ENCODE peak calls at places on chromosomes 11 and 22, in four cellular contexts. One of them, this sample, is unnamed.

GRCh38 chr11:130178441-130178971 is 18.9 kb downstream of the ST14 start:
- DNase-seq in spleen: no peak
- DNase-seq in esophagus squamous epithelium: no peak
- DNase-seq in HCT116: no peak
- DNase-seq in this sample: no peak

GRCh38 chr11:68889948-68890446 is 13.6 kb downstream of the MRPL21 start:
- DNase-seq in spleen: peak; percentile 56
- DNase-seq in esophagus squamous epithelium: no peak
- DNase-seq in HCT116: no peak
- DNase-seq in this sample: peak; percentile 98

GRCh38 chr22:23192133-23192532 is 11.8 kb downstream of the BCR start:
- DNase-seq in spleen: no peak
- DNase-seq in esophagus squamous epithelium: no peak
- DNase-seq in HCT116: no peak
- DNase-seq in this sample: no peak

GRCh38 chr22:31083377-31083768 is 2.3 kb downstream of the SMTN start:
- DNase-seq in spleen: no peak
- DNase-seq in esophagus squamous epithelium: no peak
- DNase-seq in HCT116: no peak
- DNase-seq in this sample: no peak

GRCh38 chr11:31702966-31703365 is 108.2 kb downstream of the PAX6 start:
- DNase-seq in spleen: no peak
- DNase-seq in esophagus squamous epithelium: no peak
- DNase-seq in HCT116: no peak
- DNase-seq in this sample: no peak

GRCh38 chr11:19193916-19194315 is 7.9 kb downstream of the CSRP3 start:
- DNase-seq in spleen: no peak
- DNase-seq in esophagus squamous epithelium: no peak
- DNase-seq in HCT116: no peak
- DNase-seq in this sample: no peak

GRCh38 chr11:31813242-31813960 is 2.3 kb upstream of the PAX6 start:
- DNase-seq in spleen: no peak
- DNase-seq in esophagus squamous epithelium: no peak
- DNase-seq in HCT116: no peak
- DNase-seq in this sample: no peak

GRCh38 chr11:113283881-113284280 is 30.5 kb upstream of the TTC12 start:
- DNase-seq in spleen: no peak
- DNase-seq in esophagus squamous epithelium: no peak
- DNase-seq in HCT116: no peak
- DNase-seq in this sample: no peak

GRCh38 chr11:63814383-63814736 is 1.1 kb downstream of the SPINDOC start:
- DNase-seq in spleen: no peak
- DNase-seq in esophagus squamous epithelium: no peak
- DNase-seq in HCT116: no peak
- DNase-seq in this sample: no peak

GRCh38 chr11:80967649-80968048 is 1526.8 kb upstream of the TENM4 start:
- DNase-seq in spleen: no peak
- DNase-seq in esophagus squamous epithelium: no peak
- DNase-seq in HCT116: no peak
- DNase-seq in this sample: no peak

GRCh38 chr11:28464252-28464867 is 356.2 kb downstream of the METTL15 start:
- DNase-seq in spleen: no peak
- DNase-seq in esophagus squamous epithelium: no peak
- DNase-seq in HCT116: no peak
- DNase-seq in this sample: peak; percentile 5

GRCh38 chr22:29154364-29155048 is 51.2 kb upstream of the EMID1 start:
- DNase-seq in spleen: peak; percentile 94
- DNase-seq in esophagus squamous epithelium: no peak
- DNase-seq in HCT116: peak; percentile 34
- DNase-seq in this sample: peak; percentile 6

GRCh38 chr22:20422271-20422958 is 15.2 kb downstream of the SCARF2 start:
- DNase-seq in spleen: peak; percentile 18
- DNase-seq in esophagus squamous epithelium: no peak
- DNase-seq in HCT116: no peak
- DNase-seq in this sample: peak; percentile 81

GRCh38 chr22:20155330-20156041 is 4.6 kb upstream of the CCDC188 start:
- DNase-seq in spleen: peak; percentile 90
- DNase-seq in esophagus squamous epithelium: no peak
- DNase-seq in HCT116: no peak
- DNase-seq in this sample: peak; percentile 30

GRCh38 chr11:71446942-71447688 is 1.1 kb downstream of the DHCR7 start:
- DNase-seq in spleen: no peak
- DNase-seq in esophagus squamous epithelium: no peak
- DNase-seq in HCT116: no peak
- DNase-seq in this sample: no peak

GRCh38 chr22:20101638-20102037 is 14.3 kb upstream of the RANBP1 start:
- DNase-seq in spleen: peak; percentile 56
- DNase-seq in esophagus squamous epithelium: no peak
- DNase-seq in HCT116: no peak
- DNase-seq in this sample: no peak

GRCh38 chr11:72700026-72700610 is 25.9 kb upstream of the PDE2A start:
- DNase-seq in spleen: no peak
- DNase-seq in esophagus squamous epithelium: no peak
- DNase-seq in HCT116: no peak
- DNase-seq in this sample: no peak

GRCh38 chr22:43829448-43829821 is 17.3 kb upstream of the EFCAB6 start:
- DNase-seq in spleen: no peak
- DNase-seq in esophagus squamous epithelium: no peak
- DNase-seq in HCT116: no peak
- DNase-seq in this sample: no peak

GRCh38 chr22:24482586-24482985 is 12.5 kb upstream of the UPB1 start:
- DNase-seq in spleen: no peak
- DNase-seq in esophagus squamous epithelium: no peak
- DNase-seq in HCT116: no peak
- DNase-seq in this sample: no peak

GRCh38 chr11:112961146-112961668 is at the start of gene NCAM1:
- DNase-seq in spleen: peak; percentile 78
- DNase-seq in esophagus squamous epithelium: no peak
- DNase-seq in HCT116: peak; percentile 67
- DNase-seq in this sample: no peak

GRCh38 chr11:122322369-122322768 is 206.4 kb upstream of the BLID start:
- DNase-seq in spleen: no peak
- DNase-seq in esophagus squamous epithelium: no peak
- DNase-seq in HCT116: no peak
- DNase-seq in this sample: no peak

GRCh38 chr11:23280088-23280487 is 419.8 kb upstream of the CCDC179 start:
- DNase-seq in spleen: no peak
- DNase-seq in esophagus squamous epithelium: no peak
- DNase-seq in HCT116: no peak
- DNase-seq in this sample: no peak

GRCh38 chr22:35604671-35605457 is 12.3 kb downstream of the MB start:
- DNase-seq in spleen: no peak
- DNase-seq in esophagus squamous epithelium: no peak
- DNase-seq in HCT116: no peak
- DNase-seq in this sample: no peak

GRCh38 chr22:19109198-19110063 is 12.8 kb downstream of the DGCR2 start:
- DNase-seq in spleen: no peak
- DNase-seq in esophagus squamous epithelium: no peak
- DNase-seq in HCT116: no peak
- DNase-seq in this sample: no peak

GRCh38 chr11:71235719-71236118 is 16.7 kb downstream of the SHANK2 start:
- DNase-seq in spleen: peak; percentile 45
- DNase-seq in esophagus squamous epithelium: no peak
- DNase-seq in HCT116: no peak
- DNase-seq in this sample: no peak

GRCh38 chr11:76604652-76605241 is 65.8 kb downstream of the LRRC32 start:
- DNase-seq in spleen: no peak
- DNase-seq in esophagus squamous epithelium: no peak
- DNase-seq in HCT116: no peak
- DNase-seq in this sample: peak; percentile 91

GRCh38 chr11:14329702-14330101 is 29.3 kb downstream of the RRAS2 start:
- DNase-seq in spleen: no peak
- DNase-seq in esophagus squamous epithelium: no peak
- DNase-seq in HCT116: no peak
- DNase-seq in this sample: no peak

GRCh38 chr22:37618674-37619073 is 10.0 kb downstream of the GGA1 start:
- DNase-seq in spleen: peak; percentile 55
- DNase-seq in esophagus squamous epithelium: no peak
- DNase-seq in HCT116: no peak
- DNase-seq in this sample: no peak

GRCh38 chr22:29427176-29427760 is 11.1 kb upstream of the RFPL1 start:
- DNase-seq in spleen: no peak
- DNase-seq in esophagus squamous epithelium: no peak
- DNase-seq in HCT116: no peak
- DNase-seq in this sample: no peak

GRCh38 chr11:6594142-6594768 is 9.2 kb downstream of the RRP8 start:
- DNase-seq in spleen: no peak
- DNase-seq in esophagus squamous epithelium: no peak
- DNase-seq in HCT116: no peak
- DNase-seq in this sample: no peak

GRCh38 chr11:68973219-68973618 is 7.6 kb downstream of the MRGPRD start:
- DNase-seq in spleen: peak; percentile 6
- DNase-seq in esophagus squamous epithelium: no peak
- DNase-seq in HCT116: no peak
- DNase-seq in this sample: no peak

DNA sequence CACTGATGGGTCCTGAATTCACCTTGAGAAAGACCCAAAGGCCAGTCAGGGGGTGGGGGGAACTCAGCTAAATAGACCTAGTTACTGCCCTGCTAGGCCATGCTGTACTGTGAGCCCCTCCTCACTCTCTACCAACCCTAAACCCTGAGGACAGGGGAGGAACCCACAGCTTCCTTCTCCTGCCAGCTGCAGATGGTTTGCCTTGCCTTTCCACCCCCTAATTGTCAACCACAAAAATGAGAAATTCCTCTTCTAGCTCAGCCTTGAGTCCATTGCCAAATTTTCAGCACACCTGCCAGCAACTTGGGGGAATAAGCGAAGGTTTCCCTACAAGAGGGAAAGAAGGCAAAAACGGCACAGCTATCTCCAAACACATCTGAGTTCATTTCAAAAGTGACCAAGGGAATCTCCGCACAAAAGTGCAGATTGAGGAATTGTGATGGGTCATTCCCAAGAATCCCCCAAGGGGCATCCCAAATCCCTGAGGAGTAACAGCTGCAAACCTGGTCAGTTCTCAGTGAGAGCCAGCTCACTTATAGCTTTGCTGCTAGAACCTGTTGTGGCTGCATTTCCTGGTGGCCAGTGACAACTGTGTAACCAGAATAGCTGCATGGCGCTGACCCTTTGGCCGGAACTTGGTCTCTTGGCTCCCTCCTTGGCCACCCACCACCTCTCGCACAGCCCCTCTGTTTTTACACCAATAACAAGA is 2.4 kb upstream of the TTC36 start:
- DNase-seq in spleen: no peak
- DNase-seq in esophagus squamous epithelium: no peak
- DNase-seq in HCT116: no peak
- DNase-seq in this sample: no peak
- H3K4me3 ChIP-seq in spleen: no peak overlapping the region
- H3K4me3 ChIP-seq in esophagus squamous epithelium: no peak overlapping the region
- H3K4me3 ChIP-seq in HCT116: no peak overlapping the region
- H3K4me3 ChIP-seq in this sample: no peak overlapping the region

DNA sequence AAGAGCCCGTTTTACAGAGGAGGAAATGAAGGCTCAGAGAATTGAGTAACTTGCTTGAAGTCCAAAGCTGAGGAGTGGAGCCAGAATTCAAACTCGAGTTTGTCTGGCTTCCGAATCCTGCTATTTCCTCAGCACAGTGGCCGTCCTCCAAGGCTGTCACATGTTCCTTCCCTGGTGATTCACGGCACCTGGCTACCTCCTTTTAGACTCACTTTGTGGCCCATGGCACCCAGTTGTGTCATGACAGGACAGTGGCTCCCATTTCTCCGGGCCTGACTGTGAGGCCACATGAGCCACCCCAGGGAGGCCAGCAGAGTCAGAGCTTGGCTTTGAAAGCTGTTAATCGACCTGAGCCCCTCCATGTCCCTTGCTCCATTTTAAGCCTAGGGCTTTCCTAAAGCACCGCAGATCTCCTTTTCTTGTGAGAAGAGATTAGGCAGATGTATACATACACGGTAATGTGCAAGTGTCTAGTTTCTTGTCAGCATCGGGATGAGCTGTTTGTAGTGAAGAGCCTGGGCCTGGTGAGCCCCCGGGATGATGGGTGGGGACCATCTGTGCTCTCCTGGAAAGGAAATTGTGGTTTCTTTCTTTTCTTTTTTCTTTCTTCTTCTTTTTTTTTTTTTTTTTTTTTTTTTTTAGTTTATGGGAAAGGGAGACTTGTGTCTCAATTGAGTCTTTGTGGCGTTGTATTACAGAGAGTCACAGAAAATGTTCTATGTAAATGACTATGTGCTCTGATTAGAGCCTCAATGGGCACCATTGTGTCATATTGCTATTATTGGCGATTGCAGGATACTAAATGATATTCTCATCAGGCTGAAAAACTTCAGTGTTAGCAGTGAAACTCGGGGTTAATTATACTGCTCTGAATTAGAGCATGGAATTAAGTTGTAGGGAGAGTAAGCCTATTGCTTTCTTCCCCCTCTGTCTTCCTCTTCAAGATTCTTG is 54.8 kb downstream of the PTPRJ start:
- DNase-seq in spleen: peak; percentile 60
- DNase-seq in esophagus squamous epithelium: no peak
- DNase-seq in HCT116: no peak
- DNase-seq in this sample: no peak
- TF ChIP-seq CTCF in spleen: no peak
- TF ChIP-seq CTCF in esophagus squamous epithelium: no peak
- TF ChIP-seq CTCF in HCT116: no peak
- TF ChIP-seq CTCF in this sample: no peak

DNA sequence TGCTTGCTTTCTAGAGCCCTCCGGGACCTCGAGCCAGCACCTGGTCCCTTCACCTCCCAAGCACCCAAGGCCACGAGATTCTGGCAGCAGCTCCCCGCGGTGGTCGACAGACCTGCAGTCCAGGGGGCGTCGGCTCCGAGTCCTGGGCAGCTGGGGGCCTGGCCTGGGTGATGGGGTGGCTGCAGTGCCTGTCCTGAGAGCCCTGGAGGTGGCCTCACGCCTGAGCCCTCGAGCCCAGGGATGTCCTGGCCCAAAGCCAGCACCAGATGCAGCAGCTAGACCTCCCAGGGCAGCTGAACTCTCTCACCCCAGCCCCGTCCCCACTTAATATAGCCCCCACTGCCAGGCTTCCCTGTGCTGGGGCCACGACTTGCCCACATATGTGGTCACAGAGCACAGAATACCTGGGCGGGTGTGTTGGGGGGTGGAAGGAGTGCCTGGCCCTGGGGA is 6.6 kb downstream of the LMNTD2 start:
- DNase-seq in spleen: no peak
- DNase-seq in esophagus squamous epithelium: no peak
- DNase-seq in HCT116: no peak
- DNase-seq in this sample: no peak
- H3K4me3 ChIP-seq in spleen: no peak overlapping the region
- H3K4me3 ChIP-seq in esophagus squamous epithelium: no peak overlapping the region
- H3K4me3 ChIP-seq in HCT116: no peak overlapping the region
- H3K4me3 ChIP-seq in this sample: no peak overlapping the region

GRCh38 chr11:104995001-104995408 is 26.6 kb upstream of the CASP4 start:
- DNase-seq in spleen: no peak
- DNase-seq in esophagus squamous epithelium: no peak
- DNase-seq in HCT116: no peak
- DNase-seq in this sample: no peak

GRCh38 chr11:105000167-105000566 is 22.8 kb downstream of the CASP5 start:
- DNase-seq in spleen: no peak
- DNase-seq in esophagus squamous epithelium: no peak
- DNase-seq in HCT116: peak; percentile 37
- DNase-seq in this sample: peak; percentile 33

GRCh38 chr11:104999716-105000115 is 23.3 kb downstream of the CASP5 start:
- DNase-seq in spleen: no peak
- DNase-seq in esophagus squamous epithelium: no peak
- DNase-seq in HCT116: no peak
- DNase-seq in this sample: no peak

GRCh38 chr11:105000797-105001196 is 22.2 kb downstream of the CASP5 start:
- DNase-seq in spleen: peak; percentile 80
- DNase-seq in esophagus squamous epithelium: no peak
- DNase-seq in HCT116: peak; percentile 19
- DNase-seq in this sample: no peak

GRCh38 chr11:104997288-104997687 is 25.7 kb downstream of the CASP5 start:
- DNase-seq in spleen: no peak
- DNase-seq in esophagus squamous epithelium: no peak
- DNase-seq in HCT116: no peak
- DNase-seq in this sample: no peak
- TF ChIP-seq CTCF in spleen: no peak
- TF ChIP-seq CTCF in esophagus squamous epithelium: no peak
- TF ChIP-seq CTCF in HCT116: no peak
- TF ChIP-seq CTCF in this sample: no peak

This sample was measured in HFF-Myc.